ENCODE peak calls at places on chromosomes 3 and 15, in seven cellular contexts. Z is right atrium auricular region, X is frontal cortex, B is GM20000, G is Right ventricle myocardium inferior, Q is SK-N-DZ, F is pons. N is an unnamed sample.

GRCh38 chr3:149964296-149964695 is 6.4 kb downstream of the PFN2 start:
- DNase-seq in Z (no peak), X (no peak), B (no peak), G (no peak), Q (no peak), F (peak), N (no peak)

GRCh38 chr15:66078929-66079275 is 174.6 kb downstream of the MEGF11 start:
- DNase-seq in Z (no peak), X (no peak), B (no peak), G (no peak), Q (no peak), F (no peak), N (no peak)

GRCh38 chr15:101025116-101025885 is 106.1 kb downstream of the LRRK1 start:
- DNase-seq in Z (peak), X (no peak), B (no peak), G (no peak), Q (no peak), F (no peak), N (peak)

GRCh38 chr15:89203705-89204273 is 17.6 kb downstream of the RLBP1 start:
- DNase-seq in Z (no peak), X (no peak), B (no peak), G (no peak), Q (no peak), F (no peak), N (no peak)

GRCh38 chr3:183178833-183179549 is 16.5 kb upstream of the LAMP3 start:
- DNase-seq in Z (peak), X (peak), B (peak), G (peak), Q (peak), F (no peak), N (no peak)

GRCh38 chr3:190499157-190499556 is 14.7 kb upstream of the IL1RAP start:
- DNase-seq in Z (no peak), X (no peak), B (no peak), G (no peak), Q (no peak), F (no peak), N (no peak)

GRCh38 chr3:55189359-55189801 is 261.5 kb upstream of the LRTM1 start:
- DNase-seq in Z (no peak), X (no peak), B (no peak), G (no peak), Q (no peak), F (no peak), N (peak)

GRCh38 chr3:196147116-196147515 is 64.1 kb downstream of the ZDHHC19 start:
- DNase-seq in Z (no peak), X (no peak), B (no peak), G (no peak), Q (no peak), F (no peak), N (no peak)

GRCh38 chr15:66886241-66886675 is 179.1 kb upstream of the SMAD3 start:
- DNase-seq in Z (peak), X (no peak), B (no peak), G (no peak), Q (no peak), F (no peak), N (peak)

GRCh38 chr15:58355352-58355964 is 76.3 kb upstream of the LIPC start:
- DNase-seq in Z (no peak), X (no peak), B (no peak), G (no peak), Q (no peak), F (no peak), N (peak)

GRCh38 chr3:30631237-30631961 is 25.0 kb downstream of the TGFBR2 start:
- DNase-seq in Z (no peak), X (no peak), B (no peak), G (no peak), Q (no peak), F (no peak), N (no peak)

GRCh38 chr3:13012228-13012691 is 61.0 kb downstream of the IQSEC1 start:
- DNase-seq in Z (peak), X (no peak), B (peak), G (peak), Q (no peak), F (peak), N (no peak)

GRCh38 chr3:168839692-168840091 is 744.0 kb upstream of the GOLIM4 start:
- DNase-seq in Z (no peak), X (no peak), B (no peak), G (no peak), Q (no peak), F (no peak), N (no peak)

GRCh38 chr15:90564109-90564508 is 34.4 kb downstream of the CRTC3 start:
- DNase-seq in Z (no peak), X (no peak), B (no peak), G (no peak), Q (no peak), F (peak), N (no peak)

GRCh38 chr3:39712413-39713048 is 96.9 kb upstream of the MYRIP start:
- DNase-seq in Z (no peak), X (no peak), B (no peak), G (no peak), Q (peak), F (no peak), N (no peak)

GRCh38 chr15:40344631-40345120 is 3.9 kb upstream of the CCDC9B start:
- DNase-seq in Z (no peak), X (peak), B (peak), G (no peak), Q (peak), F (no peak), N (no peak)

GRCh38 chr15:94079459-94079858 is 151.9 kb upstream of the MCTP2 start:
- DNase-seq in Z (no peak), X (no peak), B (no peak), G (no peak), Q (no peak), F (no peak), N (peak)

GRCh38 chr3:29099296-29099695 is 181.6 kb upstream of the RBMS3 start:
- DNase-seq in Z (no peak), X (no peak), B (no peak), G (no peak), Q (peak), F (no peak), N (no peak)

GRCh38 chr15:31238906-31239305 is 87.7 kb upstream of the KLF13 start:
- DNase-seq in Z (no peak), X (no peak), B (no peak), G (no peak), Q (no peak), F (no peak), N (no peak)

GRCh38 chr3:186413615-186414415 is 51.8 kb upstream of the DGKG start:
- DNase-seq in Z (peak), X (peak), B (no peak), G (peak), Q (no peak), F (peak), N (peak)

GRCh38 chr3:188345223-188345622 is 191.3 kb downstream of the LPP start:
- DNase-seq in Z (no peak), X (no peak), B (no peak), G (no peak), Q (no peak), F (peak), N (no peak)

GRCh38 chr3:165884518-165884917 is 47.3 kb upstream of the BCHE start:
- DNase-seq in Z (no peak), X (no peak), B (no peak), G (no peak), Q (no peak), F (no peak), N (no peak)

GRCh38 chr3:193996641-193997089 is 139.3 kb upstream of the HES1 start:
- DNase-seq in Z (no peak), X (no peak), B (no peak), G (no peak), Q (no peak), F (no peak), N (no peak)

GRCh38 chr15:69755571-69756310 is 303.1 kb downstream of the RPLP1 start:
- DNase-seq in Z (no peak), X (no peak), B (peak), G (peak), Q (no peak), F (no peak), N (peak)

GRCh38 chr15:66701422-66702034 is 508 bp upstream of the SMAD6 start:
- DNase-seq in Z (no peak), X (no peak), B (peak), G (no peak), Q (peak), F (no peak), N (no peak)

GRCh38 chr3:141279074-141279945 is 47.7 kb downstream of the PXYLP1 start:
- DNase-seq in Z (peak), X (peak), B (peak), G (no peak), Q (peak), F (peak), N (no peak)

GRCh38 chr15:39270221-39270835 is 310.6 kb upstream of the THBS1 start:
- DNase-seq in Z (no peak), X (no peak), B (no peak), G (no peak), Q (no peak), F (no peak), N (no peak)

GRCh38 chr3:107251819-107252218 is 125.4 kb upstream of the CCDC54 start:
- DNase-seq in Z (no peak), X (no peak), B (no peak), G (no peak), Q (no peak), F (peak), N (no peak)

GRCh38 chr3:127354761-127355160 is 66.9 kb upstream of the PRR20G start:
- DNase-seq in Z (no peak), X (no peak), B (no peak), G (no peak), Q (no peak), F (no peak), N (peak)